ENCODE peak calls at places on chromosomes 12 and 14, in ten cellular contexts. A, S, T, K, F, J, R, N, Z and U are unnamed samples.

GRCh38 chr12:28611501-28611900 is 421.2 kb downstream of the CCDC91 start:
- DNase-seq in A (no peak), S (no peak), T (no peak), K (no peak), F (no peak), J (no peak), R (no peak), N (no peak), Z (no peak), U (no peak)

GRCh38 chr12:120181991-120182631 is 12.4 kb downstream of the GCN1 start:
- DNase-seq in A (no peak), S (peak; percentile 46), T (no peak), K (peak; percentile 59), F (no peak), J (no peak), R (peak; percentile 55), N (no peak), Z (no peak), U (no peak)

GRCh38 chr12:101703487-101703886 is 6.0 kb downstream of the CHPT1 start:
- DNase-seq in A (no peak), S (no peak), T (no peak), K (no peak), F (no peak), J (no peak), R (no peak), N (no peak), Z (no peak), U (no peak)

GRCh38 chr12:2834581-2835491 is at the start of gene NRIP2:
- DNase-seq in A (no peak), S (peak; percentile 35), T (peak; percentile 43), K (no peak), F (no peak), J (peak; percentile 50), R (peak; percentile 68), N (no peak), Z (no peak), U (no peak)

GRCh38 chr14:20478915-20479314 is 9.7 kb downstream of the PNP start:
- DNase-seq in A (no peak), S (no peak), T (no peak), K (no peak), F (no peak), J (no peak), R (no peak), N (no peak), Z (no peak), U (no peak)

GRCh38 chr14:79134346-79134745 is 964.2 kb downstream of the NRXN3 start:
- DNase-seq in A (no peak), S (no peak), T (no peak), K (no peak), F (peak; percentile 33), J (no peak), R (no peak), N (no peak), Z (no peak), U (no peak)

GRCh38 chr12:106134294-106134949 is 4.3 kb downstream of the NUAK1 start:
- DNase-seq in A (no peak), S (peak; percentile 70), T (no peak), K (no peak), F (no peak), J (no peak), R (no peak), N (no peak), Z (no peak), U (no peak)

GRCh38 chr14:74973003-74973614 is 17.7 kb upstream of the PGF start:
- DNase-seq in A (no peak), S (no peak), T (peak; percentile 75), K (no peak), F (peak; percentile 2), J (no peak), R (peak; percentile 22), N (no peak), Z (peak; percentile 24), U (peak; percentile 59)

GRCh38 chr12:113165521-113166450 is 16.3 kb downstream of the CFAP73 start:
- DNase-seq in A (no peak), S (no peak), T (no peak), K (no peak), F (no peak), J (no peak), R (peak; percentile 71), N (no peak), Z (no peak), U (no peak)

GRCh38 chr14:104107611-104108569 is 22.4 kb downstream of the ASPG start:
- DNase-seq in A (no peak), S (no peak), T (no peak), K (no peak), F (no peak), J (peak; percentile 42), R (no peak), N (no peak), Z (no peak), U (no peak)

GRCh38 chr12:123067654-123068053 is 83.2 kb downstream of the PITPNM2 start:
- DNase-seq in A (no peak), S (no peak), T (peak; percentile 39), K (no peak), F (no peak), J (no peak), R (no peak), N (no peak), Z (no peak), U (no peak)

GRCh38 chr14:68918612-68919011 is 60.5 kb downstream of the ACTN1 start:
- DNase-seq in A (no peak), S (no peak), T (no peak), K (no peak), F (no peak), J (no peak), R (no peak), N (no peak), Z (no peak), U (no peak)

GRCh38 chr12:27048822-27049752 is 26.7 kb downstream of the MED21 start:
- DNase-seq in A (no peak), S (peak; percentile 23), T (no peak), K (peak; percentile 32), F (no peak), J (no peak), R (peak; percentile 74), N (no peak), Z (no peak), U (no peak)

GRCh38 chr14:36661506-36662257 is at the start of gene PAX9:
- DNase-seq in A (peak; percentile 76), S (peak; percentile 80), T (no peak), K (peak; percentile 18), F (peak; percentile 54), J (peak; percentile 92), R (peak; percentile 74), N (peak; percentile 88), Z (peak; percentile 59), U (peak; percentile 89)

GRCh38 chr12:26121841-26122680 is 2.8 kb downstream of the BHLHE41 start:
- DNase-seq in A (peak; percentile 39), S (peak; percentile 31), T (peak; percentile 43), K (no peak), F (peak; percentile 52), J (peak; percentile 59), R (no peak), N (peak; percentile 43), Z (peak; percentile 46), U (peak; percentile 44)

GRCh38 chr14:57725399-57726077 is 140.4 kb downstream of the SLC35F4 start:
- DNase-seq in A (no peak), S (peak; percentile 55), T (no peak), K (no peak), F (no peak), J (no peak), R (peak; percentile 52), N (no peak), Z (no peak), U (no peak)

GRCh38 chr12:82426586-82426985 is 68.3 kb downstream of the METTL25 start:
- DNase-seq in A (no peak), S (no peak), T (no peak), K (no peak), F (no peak), J (no peak), R (no peak), N (no peak), Z (no peak), U (no peak)

GRCh38 chr12:87768884-87769283 is 260.3 kb downstream of the C12orf50 start:
- DNase-seq in A (no peak), S (no peak), T (no peak), K (no peak), F (no peak), J (no peak), R (no peak), N (no peak), Z (no peak), U (no peak)

DNA sequence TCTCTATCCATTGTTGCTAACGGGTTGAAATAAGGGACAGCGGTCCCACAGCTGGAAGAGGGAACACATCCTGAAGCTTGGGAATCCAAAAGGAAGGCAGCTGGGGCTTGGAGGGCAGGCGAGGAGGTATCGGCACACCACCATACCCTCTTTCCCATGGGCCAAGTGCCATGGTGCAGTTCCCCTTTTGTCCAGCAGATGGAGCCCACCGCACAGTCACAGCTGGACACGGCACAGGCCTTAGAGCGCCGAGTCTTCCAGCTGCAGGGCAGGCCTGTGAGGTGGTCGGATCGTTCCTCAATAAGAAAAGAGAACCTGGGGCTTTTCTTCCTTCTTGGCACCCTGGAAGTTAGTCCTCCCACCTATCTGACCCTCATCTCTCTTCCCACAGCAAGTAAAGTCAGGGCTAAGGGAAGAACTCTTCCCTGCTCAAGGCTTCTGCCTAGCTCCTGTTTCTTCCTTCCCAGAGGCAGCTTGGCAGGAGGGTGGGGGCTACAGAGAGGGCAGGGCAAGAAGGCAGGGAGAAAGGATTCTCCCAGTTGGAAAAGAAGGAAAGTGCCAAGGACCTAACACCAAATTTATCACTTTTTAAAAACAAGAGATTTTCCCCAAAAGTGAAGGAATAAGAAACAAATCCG is 8.6 kb downstream of the PPP1R1A start:
- DNase-seq in A (peak; percentile 66), S (peak; percentile 65), T (peak; percentile 86), K (peak; percentile 33), F (peak; percentile 76), J (peak; percentile 95), R (peak; percentile 63), N (peak; percentile 87), Z (peak; percentile 79), U (peak; percentile 96)
- TF ChIP-seq CTCF in A (peak; percentile 100), S (peak; percentile 94), T (peak; percentile 99), K (peak; percentile 100), F (peak; percentile 99), J (peak; percentile 100), R (peak; percentile 100), N (peak; percentile 95), Z (peak; percentile 100), U (peak; percentile 98)

GRCh38 chr12:125332900-125333299 is 267.7 kb downstream of the AACS start:
- DNase-seq in A (no peak), S (no peak), T (no peak), K (no peak), F (no peak), J (no peak), R (no peak), N (no peak), Z (no peak), U (no peak)
- TF ChIP-seq CTCF in A (no peak), S (no peak), T (no peak), K (peak; percentile 17), F (no peak), J (no peak), R (peak; percentile 16), N (no peak), Z (peak; percentile 20), U (peak; percentile 57)

GRCh38 chr12:6828671-6829531 is 694 bp downstream of the P3H3 start:
- DNase-seq in A (peak; percentile 62), S (peak; percentile 56), T (no peak), K (no peak), F (no peak), J (peak; percentile 63), R (peak; percentile 61), N (peak; percentile 60), Z (no peak), U (peak; percentile 52)
- TF ChIP-seq CTCF in A (no peak), S (no peak), T (no peak), K (no peak), F (no peak), J (no peak), R (no peak), N (no peak), Z (no peak), U (no peak)

GRCh38 chr12:69570545-69571399 is 14.5 kb upstream of the CCT2 start:
- DNase-seq in A (peak; percentile 43), S (peak; percentile 70), T (no peak), K (peak; percentile 68), F (peak; percentile 61), J (peak; percentile 52), R (peak; percentile 76), N (peak; percentile 62), Z (peak; percentile 81), U (peak; percentile 59)
- TF ChIP-seq CTCF in A (peak; percentile 30), S (peak; percentile 86), T (peak; percentile 76), K (peak; percentile 82), F (peak; percentile 76), J (peak; percentile 83), R (peak; percentile 81), N (peak; percentile 34), Z (peak; percentile 73), U (peak; percentile 77)